ENCODE peak calls at places on chromosomes 2 and 18, in nine cellular contexts. C is HCT116, G is heart left ventricle, N is body of pancreas, V is endothelial cell of umbilical vein, H is tibial nerve, A is IMR-90, Y is thyroid gland, L is transverse colon. U is an unnamed sample. For H3K27me3, the result is how much of the 10 kb centered on the place peaks cover.

GRCh38 chr18:75125359-75126331 is 83.3 kb downstream of the PTGR3 start:
- DNase-seq in C (no peak), A (no peak), V (no peak), G (no peak), L (no peak), Y (peak), N (no peak), H (no peak), U (no peak)

GRCh38 chr18:63339920-63340484 is 20.4 kb upstream of the BCL2 start:
- DNase-seq in L (no peak), A (peak), N (no peak), C (peak), Y (peak), G (no peak), V (peak), H (no peak), U (no peak)

GRCh38 chr2:86037795-86038192 is 67.9 kb downstream of the POLR1A start:
- DNase-seq in L (no peak), G (no peak), A (no peak), Y (peak), H (no peak), N (no peak), C (no peak), V (no peak), U (no peak)

GRCh38 chr2:25529034-25529433 is 144.3 kb downstream of the DTNB start:
- DNase-seq in Y (no peak), V (no peak), N (no peak), C (no peak), H (no peak), G (no peak), A (no peak), L (no peak), U (no peak)

GRCh38 chr2:112185131-112185530 is 46.9 kb downstream of the FBLN7 start:
- DNase-seq in A (no peak), H (no peak), Y (no peak), N (no peak), G (no peak), C (no peak), V (no peak), L (no peak), U (no peak)

GRCh38 chr2:56133441-56133840 is 50.3 kb upstream of the CCDC85A start:
- DNase-seq in L (no peak), H (no peak), A (no peak), Y (no peak), N (no peak), C (no peak), V (no peak), G (no peak), U (no peak)

GRCh38 chr2:215830313-215830712 is 183.0 kb downstream of the MREG start:
- DNase-seq in G (peak), H (peak), N (no peak), L (peak), C (peak), A (peak), V (peak), Y (peak), U (no peak)

GRCh38 chr2:127669056-127669455 is 6.3 kb downstream of the LIMS2 start:
- DNase-seq in Y (no peak), G (no peak), A (no peak), L (no peak), H (no peak), C (no peak), N (no peak), V (no peak), U (no peak)

GRCh38 chr2:119227346-119227745 is 3.7 kb downstream of the STEAP3 start:
- DNase-seq in V (no peak), G (no peak), H (no peak), L (no peak), Y (no peak), A (no peak), C (no peak), N (no peak), U (no peak)

GRCh38 chr2:85561280-85562212 is at the start of gene GGCX:
- DNase-seq in N (peak), A (peak), L (peak), G (peak), H (peak), Y (peak), V (peak), C (peak), U (peak)

GRCh38 chr2:217873371-217873770 is 129.4 kb downstream of the TNS1 start:
- DNase-seq in Y (no peak), V (no peak), N (no peak), C (no peak), H (no peak), L (no peak), G (no peak), A (no peak), U (no peak)

GRCh38 chr2:74516070-74516633 is 1.9 kb downstream of the TLX2 start:
- DNase-seq in L (peak), A (peak), V (peak), N (peak), H (no peak), G (peak), C (no peak), Y (peak), U (no peak)

GRCh38 chr18:5276947-5277346 is 18.6 kb downstream of the ZBTB14 start:
- DNase-seq in H (no peak), N (no peak), Y (no peak), L (no peak), G (no peak), A (no peak), V (no peak), C (no peak), U (no peak)

GRCh38 chr2:163407296-163407695 is 328.5 kb downstream of the FIGN start:
- DNase-seq in Y (no peak), N (no peak), V (no peak), H (no peak), L (no peak), C (no peak), G (no peak), A (peak), U (peak)

GRCh38 chr2:16155351-16156145 is 215.2 kb downstream of the MYCN start:
- DNase-seq in Y (peak), L (no peak), G (no peak), V (no peak), N (no peak), A (no peak), H (no peak), C (no peak), U (no peak)

GRCh38 chr2:39730685-39731302 is 48.3 kb downstream of the THUMPD2 start:
- DNase-seq in G (no peak), Y (no peak), N (no peak), L (no peak), H (no peak), C (peak), A (peak), V (peak), U (no peak)

GRCh38 chr2:71831208-71831577 is 316.5 kb downstream of the CYP26B1 start:
- DNase-seq in N (peak), Y (peak), G (peak), V (peak), H (no peak), C (no peak), A (peak), L (no peak), U (no peak)

GRCh38 chr18:52569492-52569891 is 229.5 kb downstream of the DCC start:
- DNase-seq in C (no peak), H (no peak), N (no peak), Y (no peak), A (peak), L (no peak), G (no peak), V (no peak), U (no peak)

GRCh38 chr18:76941284-76941683 is 118.9 kb downstream of the ZNF236 start:
- DNase-seq in H (no peak), N (no peak), Y (no peak), L (no peak), A (no peak), C (no peak), G (no peak), V (no peak), U (no peak)

GRCh38 chr2:171608168-171608567 is 79.1 kb upstream of the DYNC1I2 start:
- DNase-seq in N (no peak), C (no peak), Y (no peak), V (no peak), G (no peak), H (no peak), A (no peak), L (no peak), U (no peak)

GRCh38 chr2:186426153-186427016 is 59.7 kb upstream of the ZC3H15 start:
- DNase-seq in C (no peak), G (no peak), V (no peak), N (no peak), H (no peak), L (no peak), A (no peak), Y (no peak), U (no peak)

GRCh38 chr2:53987336-53987921 is 16.6 kb upstream of the PSME4 start:
- DNase-seq in Y (no peak), C (no peak), A (peak), N (no peak), H (no peak), L (no peak), V (peak), G (no peak), U (peak)

GRCh38 chr2:136319227-136319626 is 201.3 kb upstream of the CXCR4 start:
- DNase-seq in N (no peak), A (no peak), H (no peak), V (no peak), Y (no peak), L (no peak), G (no peak), C (no peak), U (no peak)

GRCh38 chr2:3738454-3738853 is 35.1 kb downstream of the DCDC2C start:
- DNase-seq in N (no peak), V (no peak), A (peak), Y (no peak), H (no peak), C (peak), L (no peak), G (no peak), U (no peak)

GRCh38 chr2:240640939-240641338 is 15.7 kb downstream of the GPR35 start:
- DNase-seq in A (no peak), G (no peak), V (no peak), N (peak), H (no peak), Y (peak), C (peak), L (peak), U (no peak)

GRCh38 chr18:49764032-49764431 is 49.3 kb downstream of the ACAA2 start:
- DNase-seq in C (no peak), Y (peak), L (no peak), A (peak), H (no peak), V (peak), N (no peak), G (no peak), U (no peak)

GRCh38 chr2:39584283-39584972 is 81.3 kb upstream of the TMEM178A start:
- DNase-seq in N (no peak), G (no peak), Y (no peak), H (no peak), A (peak), V (no peak), L (no peak), C (no peak), U (no peak)

GRCh38 chr2:104468846-104469245 is 385.1 kb upstream of the POU3F3 start:
- DNase-seq in Y (no peak), V (no peak), H (no peak), L (no peak), A (no peak), C (no peak), G (no peak), N (no peak), U (no peak)

DNA sequence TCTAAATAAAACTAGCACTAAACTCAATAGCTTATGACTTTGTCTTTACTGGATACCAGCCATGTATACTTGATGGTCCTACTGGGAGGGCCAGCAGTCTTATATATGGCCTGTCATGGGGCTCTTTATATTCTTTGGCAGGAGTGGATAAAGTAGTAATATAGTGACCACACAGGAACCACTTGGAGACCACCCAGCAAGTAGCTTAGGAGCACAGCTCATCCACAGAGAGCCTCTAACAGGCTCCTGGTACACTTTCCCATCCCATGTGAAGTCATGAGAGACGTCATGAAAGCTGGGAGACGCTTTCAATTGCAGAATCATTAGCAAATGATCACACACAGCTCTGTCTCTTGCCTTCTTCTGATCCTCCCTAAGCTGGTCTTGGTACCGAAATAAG is 360.9 kb upstream of the ACVR2A start:
- DNase-seq in H (no peak), A (no peak), V (no peak), C (no peak), Y (no peak), L (no peak), N (no peak), G (no peak), U (no peak)
- H3K27me3 ChIP-seq in H (under half), A (under half), V (under half), C (under half), Y (under half), L (under half), N (under half), G (under half), U (under half)

GRCh38 chr2:222651721-222652420 is 4.0 kb downstream of the FARSB start:
- DNase-seq in L (no peak), H (no peak), C (no peak), V (no peak), A (peak), N (no peak), G (no peak), Y (no peak), U (no peak)

GRCh38 chr2:222649801-222650200 is 6.1 kb downstream of the FARSB start:
- DNase-seq in C (no peak), L (no peak), H (no peak), V (no peak), G (no peak), N (no peak), Y (no peak), A (no peak), U (no peak)

GRCh38 chr2:222655406-222655747 is 515 bp downstream of the FARSB start:
- DNase-seq in V (no peak), Y (no peak), N (no peak), L (peak), G (no peak), H (no peak), C (peak), A (peak), U (no peak)

GRCh38 chr2:222653280-222653679 is 2.6 kb downstream of the FARSB start:
- DNase-seq in N (no peak), C (no peak), Y (no peak), A (no peak), G (no peak), L (no peak), V (no peak), H (no peak), U (no peak)

DNA sequence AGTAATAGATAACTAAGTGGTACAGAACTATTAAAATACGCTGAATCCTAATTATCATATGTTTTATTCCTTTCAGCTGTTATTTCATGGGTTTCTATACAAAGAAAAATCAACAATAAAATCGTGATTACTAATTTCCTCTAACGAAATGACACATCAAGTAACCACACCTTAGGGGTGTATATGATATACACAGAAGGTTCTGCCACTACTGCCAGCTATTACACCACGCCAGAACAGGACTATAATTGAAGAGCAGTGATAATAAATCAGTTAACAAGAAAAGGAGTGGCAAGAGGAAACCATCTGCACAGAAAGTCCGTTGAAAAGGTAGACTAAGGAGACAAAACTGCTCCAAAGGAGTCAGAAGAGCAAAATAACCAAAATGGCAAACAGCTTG is 3.0 kb downstream of the FARSB start:
- DNase-seq in A (no peak), V (peak), G (no peak), C (no peak), N (no peak), Y (no peak), L (peak), H (no peak), U (no peak)
- TF ChIP-seq POLR2A in A (no peak), V (peak), G (no peak), C (no peak), N (no peak), Y (no peak), L (peak), H (no peak), U (no peak)

GRCh38 chr2:162232611-162233115 is 10.6 kb downstream of the FAP start:
- DNase-seq in L (no peak), G (no peak), H (no peak), N (no peak), V (no peak), C (no peak), A (no peak), Y (no peak), U (no peak)
- H3K27ac ChIP-seq in L (no peak), G (no peak), H (no peak), N (no peak), V (no peak), C (no peak), A (peak), Y (no peak), U (no peak)

DNA sequence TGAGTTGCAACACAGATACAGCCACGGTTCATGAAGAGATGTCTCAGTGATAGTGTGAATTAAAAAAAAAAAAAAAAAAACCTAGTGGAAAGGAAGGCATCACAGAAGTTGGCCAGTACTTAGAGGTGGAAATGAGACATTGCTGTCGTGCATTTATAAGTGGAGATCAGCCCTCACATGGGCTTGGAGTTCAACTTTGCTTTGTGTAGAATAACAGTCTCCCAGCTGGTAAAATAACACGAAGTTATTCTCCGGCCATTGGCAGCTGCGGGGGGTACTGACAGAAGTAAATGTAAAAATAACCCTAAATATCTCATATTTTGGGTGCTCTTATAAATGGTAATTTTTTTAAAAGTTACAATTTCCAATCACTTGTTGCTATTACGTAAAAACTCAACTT is 98.8 kb upstream of the TMEM18 start:
- DNase-seq in V (no peak), C (no peak), N (no peak), L (no peak), H (no peak), Y (no peak), G (no peak), A (no peak), U (no peak)
- H3K27me3 ChIP-seq in V (under half), C (under half), N (under half), L (under half), H (under half), Y (under half), G (under half), A (under half), U (under half)

DNA sequence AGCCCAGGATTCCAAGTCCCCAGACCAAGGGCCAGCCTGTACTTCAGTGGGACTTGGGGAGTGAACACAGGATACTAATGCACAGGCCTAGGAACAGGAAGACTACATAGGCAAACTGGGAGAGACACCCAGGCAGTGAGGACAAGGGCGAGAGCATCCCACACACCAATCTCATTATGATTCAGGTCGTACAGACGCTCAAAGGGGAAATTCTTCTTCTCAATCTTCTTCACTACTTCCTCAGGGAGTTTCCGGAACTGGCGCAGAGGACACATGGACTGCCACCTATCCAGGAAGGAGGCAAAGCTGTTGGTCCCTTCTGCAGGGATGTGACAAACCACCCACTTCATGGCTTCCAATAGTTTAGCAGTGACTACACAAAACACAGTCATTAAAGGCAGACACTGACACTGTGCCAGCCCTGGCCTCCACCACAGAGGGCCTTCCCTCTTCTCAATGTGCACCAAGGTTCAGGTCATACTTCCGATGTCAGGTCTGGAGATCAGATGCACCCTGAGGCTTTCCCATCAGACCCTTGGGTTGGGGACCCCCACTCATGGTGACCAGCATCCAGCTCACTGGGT is 18.0 kb downstream of the SNRNP200 start:
- DNase-seq in A (no peak), G (no peak), H (no peak), N (no peak), V (no peak), L (no peak), C (no peak), Y (no peak), U (no peak)
- TF ChIP-seq POLR2A in A (no peak), G (no peak), H (no peak), N (no peak), V (no peak), L (no peak), C (no peak), Y (no peak), U (no peak)

GRCh38 chr2:224333631-224334030 is 68.3 kb downstream of the FAM124B start:
- DNase-seq in V (no peak), L (no peak), C (no peak), N (no peak), G (no peak), H (no peak), Y (no peak), A (no peak), U (no peak)
- H3K27ac ChIP-seq in V (no peak), L (no peak), C (no peak), N (no peak), G (no peak), H (no peak), Y (no peak), A (no peak), U (no peak)

DNA sequence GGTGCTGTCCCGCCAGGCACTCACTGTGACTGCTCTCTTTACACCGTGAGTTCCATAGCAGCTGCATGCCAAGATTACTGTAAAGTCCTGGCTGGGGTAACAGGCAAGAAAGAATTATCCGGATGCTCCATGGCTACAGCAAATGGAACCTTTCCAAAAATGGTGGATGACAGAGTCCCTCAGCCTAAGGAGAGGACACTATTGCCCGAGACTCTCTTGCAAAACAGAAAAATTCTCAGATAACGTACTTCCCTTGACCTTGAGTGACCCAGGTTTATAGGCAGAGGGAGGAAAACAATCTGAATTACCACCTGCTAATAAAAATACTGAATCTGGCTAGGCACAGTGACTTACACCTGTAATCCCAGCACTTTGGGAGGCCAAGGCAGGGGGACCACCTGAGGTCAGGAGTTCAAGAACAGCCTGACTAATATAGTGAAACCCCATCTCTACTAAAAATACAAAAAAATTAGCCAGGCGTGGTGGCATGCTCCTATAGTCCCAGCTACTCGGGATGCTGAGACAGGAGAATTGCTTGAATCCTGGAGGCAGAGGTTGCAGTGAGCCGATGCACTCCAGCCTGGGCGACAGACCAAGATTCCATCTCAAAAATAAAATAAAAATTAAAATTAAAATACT is 4.5 kb downstream of the CYS1 start:
- DNase-seq in C (no peak), G (no peak), H (no peak), N (no peak), A (no peak), V (no peak), Y (no peak), L (no peak), U (no peak)
- H3K27me3 ChIP-seq in C (under half), G (under half), H (under half), N (under half), A (under half), V (under half), Y (under half), L (half or more), U (under half)